ENCODE peak calls at places on chromosomes 13 and 19, in eight cellular contexts. One of them, this sample, is unnamed. For H3K4me1, the result is how much of the 10 kb centered on the place peaks cover.

GRCh38 chr19:40632311-40633036 is 31.3 kb downstream of the LTBP4 start:
- DNase-seq in cardiac muscle cell: no peak
- DNase-seq in OCI-LY7: no peak
- DNase-seq in IMR-90: no peak
- DNase-seq in CD4-positive, CD25-positive, alpha-beta regulatory T cell: no peak
- DNase-seq in aorta: no peak
- DNase-seq in H1: no peak
- DNase-seq in adrenal gland: no peak
- DNase-seq in this sample: no peak

GRCh38 chr19:3849092-3849491 is 19.7 kb downstream of the ZFR2 start:
- DNase-seq in cardiac muscle cell: peak
- DNase-seq in OCI-LY7: peak
- DNase-seq in IMR-90: no peak
- DNase-seq in CD4-positive, CD25-positive, alpha-beta regulatory T cell: no peak
- DNase-seq in aorta: no peak
- DNase-seq in H1: no peak
- DNase-seq in adrenal gland: no peak
- DNase-seq in this sample: no peak

GRCh38 chr13:86710013-86710412 is 910.8 kb upstream of the SLITRK6 start:
- DNase-seq in cardiac muscle cell: no peak
- DNase-seq in OCI-LY7: no peak
- DNase-seq in IMR-90: no peak
- DNase-seq in CD4-positive, CD25-positive, alpha-beta regulatory T cell: no peak
- DNase-seq in aorta: no peak
- DNase-seq in H1: no peak
- DNase-seq in adrenal gland: no peak
- DNase-seq in this sample: no peak

GRCh38 chr19:8174706-8175105 is 25.3 kb upstream of the FBN3 start:
- DNase-seq in cardiac muscle cell: no peak
- DNase-seq in OCI-LY7: no peak
- DNase-seq in IMR-90: peak
- DNase-seq in CD4-positive, CD25-positive, alpha-beta regulatory T cell: no peak
- DNase-seq in aorta: no peak
- DNase-seq in H1: no peak
- DNase-seq in adrenal gland: no peak
- DNase-seq in this sample: no peak

GRCh38 chr19:3508771-3509535 is 2.8 kb downstream of the FZR1 start:
- DNase-seq in cardiac muscle cell: no peak
- DNase-seq in OCI-LY7: no peak
- DNase-seq in IMR-90: peak
- DNase-seq in CD4-positive, CD25-positive, alpha-beta regulatory T cell: no peak
- DNase-seq in aorta: no peak
- DNase-seq in H1: no peak
- DNase-seq in adrenal gland: no peak
- DNase-seq in this sample: no peak

GRCh38 chr19:13152356-13152853 is 2.2 kb downstream of the IER2 start:
- DNase-seq in cardiac muscle cell: no peak
- DNase-seq in OCI-LY7: no peak
- DNase-seq in IMR-90: no peak
- DNase-seq in CD4-positive, CD25-positive, alpha-beta regulatory T cell: no peak
- DNase-seq in aorta: no peak
- DNase-seq in H1: no peak
- DNase-seq in adrenal gland: no peak
- DNase-seq in this sample: no peak

GRCh38 chr19:11538232-11539036 is at the start of gene CNN1:
- DNase-seq in cardiac muscle cell: peak
- DNase-seq in OCI-LY7: no peak
- DNase-seq in IMR-90: peak
- DNase-seq in CD4-positive, CD25-positive, alpha-beta regulatory T cell: no peak
- DNase-seq in aorta: peak
- DNase-seq in H1: peak
- DNase-seq in adrenal gland: peak
- DNase-seq in this sample: no peak

GRCh38 chr13:31807090-31807541 is 67.8 kb downstream of the RXFP2 start:
- DNase-seq in cardiac muscle cell: no peak
- DNase-seq in OCI-LY7: no peak
- DNase-seq in IMR-90: no peak
- DNase-seq in CD4-positive, CD25-positive, alpha-beta regulatory T cell: no peak
- DNase-seq in aorta: no peak
- DNase-seq in H1: no peak
- DNase-seq in adrenal gland: no peak
- DNase-seq in this sample: no peak

GRCh38 chr13:59437902-59438301 is 725.8 kb downstream of the DIAPH3 start:
- DNase-seq in cardiac muscle cell: peak
- DNase-seq in OCI-LY7: no peak
- DNase-seq in IMR-90: peak
- DNase-seq in CD4-positive, CD25-positive, alpha-beta regulatory T cell: no peak
- DNase-seq in aorta: no peak
- DNase-seq in H1: no peak
- DNase-seq in adrenal gland: no peak
- DNase-seq in this sample: no peak

GRCh38 chr13:36029171-36029570 is 102.0 kb downstream of the DCLK1 start:
- DNase-seq in cardiac muscle cell: no peak
- DNase-seq in OCI-LY7: no peak
- DNase-seq in IMR-90: peak
- DNase-seq in CD4-positive, CD25-positive, alpha-beta regulatory T cell: no peak
- DNase-seq in aorta: no peak
- DNase-seq in H1: no peak
- DNase-seq in adrenal gland: no peak
- DNase-seq in this sample: no peak

GRCh38 chr13:62337109-62337880 is 921.6 kb upstream of the PCDH20 start:
- DNase-seq in cardiac muscle cell: no peak
- DNase-seq in OCI-LY7: peak
- DNase-seq in IMR-90: no peak
- DNase-seq in CD4-positive, CD25-positive, alpha-beta regulatory T cell: no peak
- DNase-seq in aorta: no peak
- DNase-seq in H1: no peak
- DNase-seq in adrenal gland: no peak
- DNase-seq in this sample: no peak

GRCh38 chr19:39645800-39646411 is 9.8 kb upstream of the LGALS16 start:
- DNase-seq in cardiac muscle cell: peak
- DNase-seq in OCI-LY7: peak
- DNase-seq in IMR-90: peak
- DNase-seq in CD4-positive, CD25-positive, alpha-beta regulatory T cell: no peak
- DNase-seq in aorta: no peak
- DNase-seq in H1: peak
- DNase-seq in adrenal gland: no peak
- DNase-seq in this sample: no peak

GRCh38 chr13:31174018-31174417 is 12.3 kb upstream of the HSPH1 start:
- DNase-seq in cardiac muscle cell: no peak
- DNase-seq in OCI-LY7: no peak
- DNase-seq in IMR-90: peak
- DNase-seq in CD4-positive, CD25-positive, alpha-beta regulatory T cell: no peak
- DNase-seq in aorta: no peak
- DNase-seq in H1: no peak
- DNase-seq in adrenal gland: no peak
- DNase-seq in this sample: no peak

GRCh38 chr19:41951686-41952172 is 7.4 kb downstream of the RABAC1 start:
- DNase-seq in cardiac muscle cell: peak
- DNase-seq in OCI-LY7: peak
- DNase-seq in IMR-90: peak
- DNase-seq in CD4-positive, CD25-positive, alpha-beta regulatory T cell: peak
- DNase-seq in aorta: peak
- DNase-seq in H1: peak
- DNase-seq in adrenal gland: peak
- DNase-seq in this sample: peak

GRCh38 chr13:23642110-23642509 is 71.9 kb downstream of the TNFRSF19 start:
- DNase-seq in cardiac muscle cell: no peak
- DNase-seq in OCI-LY7: no peak
- DNase-seq in IMR-90: peak
- DNase-seq in CD4-positive, CD25-positive, alpha-beta regulatory T cell: no peak
- DNase-seq in aorta: no peak
- DNase-seq in H1: no peak
- DNase-seq in adrenal gland: no peak
- DNase-seq in this sample: no peak

DNA sequence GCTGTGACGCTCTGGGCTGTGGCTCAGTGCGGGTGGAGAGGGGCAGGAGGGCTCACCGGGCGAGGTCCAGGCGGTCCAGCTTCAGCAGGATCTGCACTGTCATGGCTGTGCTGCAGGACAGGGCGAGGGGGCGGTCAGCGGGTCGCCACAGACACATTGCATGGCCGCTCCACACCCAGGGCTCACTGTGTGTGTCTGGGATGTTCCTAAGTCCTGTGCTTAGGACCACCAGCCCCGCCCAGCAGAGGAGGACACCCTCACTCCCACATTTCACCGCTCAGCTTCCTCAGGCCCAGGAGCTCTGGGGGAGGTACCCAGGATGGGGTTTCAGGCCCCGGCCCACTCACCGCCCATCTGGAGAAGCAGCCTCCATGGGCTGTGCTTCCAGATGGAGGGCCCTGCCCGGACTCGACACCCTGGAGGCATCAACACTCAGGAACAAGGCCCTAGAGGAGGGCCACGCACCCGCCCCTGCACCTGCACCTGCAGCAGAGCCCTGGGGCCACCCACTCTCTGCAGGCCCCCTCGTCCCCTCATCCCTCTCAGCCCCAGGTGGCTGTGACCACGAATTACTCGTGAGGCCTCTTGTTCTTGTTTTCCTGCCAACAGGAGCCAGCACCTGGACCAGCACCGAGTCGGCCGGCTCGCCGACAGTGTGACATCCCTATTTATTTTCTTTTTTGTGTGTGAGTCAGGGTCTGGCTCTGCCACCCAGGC is 9.7 kb upstream of the CERS1 start:
- DNase-seq in cardiac muscle cell: no peak
- DNase-seq in OCI-LY7: no peak
- DNase-seq in IMR-90: no peak
- DNase-seq in CD4-positive, CD25-positive, alpha-beta regulatory T cell: no peak
- DNase-seq in aorta: no peak
- DNase-seq in H1: no peak
- DNase-seq in adrenal gland: no peak
- DNase-seq in this sample: peak
- H3K27ac ChIP-seq in cardiac muscle cell: no peak
- H3K27ac ChIP-seq in OCI-LY7: no peak
- H3K27ac ChIP-seq in IMR-90: no peak
- H3K27ac ChIP-seq in CD4-positive, CD25-positive, alpha-beta regulatory T cell: no peak
- H3K27ac ChIP-seq in aorta: no peak
- H3K27ac ChIP-seq in H1: no peak
- H3K27ac ChIP-seq in adrenal gland: no peak
- H3K27ac ChIP-seq in this sample: no peak

GRCh38 chr19:19033176-19033425 is 216 bp downstream of the SUGP2 start:
- DNase-seq in cardiac muscle cell: no peak
- DNase-seq in OCI-LY7: no peak
- DNase-seq in IMR-90: no peak
- DNase-seq in CD4-positive, CD25-positive, alpha-beta regulatory T cell: no peak
- DNase-seq in aorta: peak
- DNase-seq in H1: no peak
- DNase-seq in adrenal gland: no peak
- DNase-seq in this sample: no peak
- H3K4me1 ChIP-seq in cardiac muscle cell: under half
- H3K4me1 ChIP-seq in OCI-LY7: under half
- H3K4me1 ChIP-seq in IMR-90: under half
- H3K4me1 ChIP-seq in CD4-positive, CD25-positive, alpha-beta regulatory T cell: under half
- H3K4me1 ChIP-seq in aorta: under half
- H3K4me1 ChIP-seq in H1: under half
- H3K4me1 ChIP-seq in adrenal gland: under half
- H3K4me1 ChIP-seq in this sample: under half

GRCh38 chr19:6796278-6796677 is 23.8 kb downstream of the VAV1 start:
- DNase-seq in cardiac muscle cell: no peak
- DNase-seq in OCI-LY7: no peak
- DNase-seq in IMR-90: no peak
- DNase-seq in CD4-positive, CD25-positive, alpha-beta regulatory T cell: no peak
- DNase-seq in aorta: no peak
- DNase-seq in H1: no peak
- DNase-seq in adrenal gland: no peak
- DNase-seq in this sample: no peak

GRCh38 chr19:6791237-6791636 is 18.7 kb downstream of the VAV1 start:
- DNase-seq in cardiac muscle cell: no peak
- DNase-seq in OCI-LY7: no peak
- DNase-seq in IMR-90: no peak
- DNase-seq in CD4-positive, CD25-positive, alpha-beta regulatory T cell: no peak
- DNase-seq in aorta: no peak
- DNase-seq in H1: no peak
- DNase-seq in adrenal gland: no peak
- DNase-seq in this sample: no peak

GRCh38 chr19:6793411-6793810 is 20.9 kb downstream of the VAV1 start:
- DNase-seq in cardiac muscle cell: no peak
- DNase-seq in OCI-LY7: no peak
- DNase-seq in IMR-90: no peak
- DNase-seq in CD4-positive, CD25-positive, alpha-beta regulatory T cell: no peak
- DNase-seq in aorta: no peak
- DNase-seq in H1: no peak
- DNase-seq in adrenal gland: no peak
- DNase-seq in this sample: no peak

GRCh38 chr19:6793973-6794372 is 21.5 kb downstream of the VAV1 start:
- DNase-seq in cardiac muscle cell: no peak
- DNase-seq in OCI-LY7: no peak
- DNase-seq in IMR-90: no peak
- DNase-seq in CD4-positive, CD25-positive, alpha-beta regulatory T cell: no peak
- DNase-seq in aorta: no peak
- DNase-seq in H1: no peak
- DNase-seq in adrenal gland: no peak
- DNase-seq in this sample: no peak

GRCh38 chr19:6794817-6795431 is 22.4 kb downstream of the VAV1 start:
- DNase-seq in cardiac muscle cell: no peak
- DNase-seq in OCI-LY7: no peak
- DNase-seq in IMR-90: no peak
- DNase-seq in CD4-positive, CD25-positive, alpha-beta regulatory T cell: no peak
- DNase-seq in aorta: no peak
- DNase-seq in H1: no peak
- DNase-seq in adrenal gland: no peak
- DNase-seq in this sample: no peak
- H3K4me3 ChIP-seq in cardiac muscle cell: no peak
- H3K4me3 ChIP-seq in OCI-LY7: no peak
- H3K4me3 ChIP-seq in IMR-90: no peak
- H3K4me3 ChIP-seq in CD4-positive, CD25-positive, alpha-beta regulatory T cell: no peak
- H3K4me3 ChIP-seq in aorta: no peak
- H3K4me3 ChIP-seq in H1: no peak
- H3K4me3 ChIP-seq in adrenal gland: no peak
- H3K4me3 ChIP-seq in this sample: no peak

GRCh38 chr13:98371624-98372023 is 194.6 kb upstream of the RNF113B start:
- DNase-seq in cardiac muscle cell: no peak
- DNase-seq in OCI-LY7: no peak
- DNase-seq in IMR-90: no peak
- DNase-seq in CD4-positive, CD25-positive, alpha-beta regulatory T cell: no peak
- DNase-seq in aorta: no peak
- DNase-seq in H1: no peak
- DNase-seq in adrenal gland: no peak
- DNase-seq in this sample: no peak

GRCh38 chr13:98368019-98368418 is 190.9 kb upstream of the RNF113B start:
- DNase-seq in cardiac muscle cell: no peak
- DNase-seq in OCI-LY7: no peak
- DNase-seq in IMR-90: peak
- DNase-seq in CD4-positive, CD25-positive, alpha-beta regulatory T cell: no peak
- DNase-seq in aorta: no peak
- DNase-seq in H1: no peak
- DNase-seq in adrenal gland: no peak
- DNase-seq in this sample: no peak

GRCh38 chr13:98370261-98370660 is 193.2 kb upstream of the RNF113B start:
- DNase-seq in cardiac muscle cell: no peak
- DNase-seq in OCI-LY7: no peak
- DNase-seq in IMR-90: no peak
- DNase-seq in CD4-positive, CD25-positive, alpha-beta regulatory T cell: no peak
- DNase-seq in aorta: no peak
- DNase-seq in H1: peak
- DNase-seq in adrenal gland: no peak
- DNase-seq in this sample: no peak

GRCh38 chr13:98372886-98373285 is 195.8 kb upstream of the RNF113B start:
- DNase-seq in cardiac muscle cell: peak
- DNase-seq in OCI-LY7: no peak
- DNase-seq in IMR-90: peak
- DNase-seq in CD4-positive, CD25-positive, alpha-beta regulatory T cell: no peak
- DNase-seq in aorta: no peak
- DNase-seq in H1: no peak
- DNase-seq in adrenal gland: peak
- DNase-seq in this sample: no peak

GRCh38 chr13:98370806-98371553 is 193.9 kb upstream of the RNF113B start:
- DNase-seq in cardiac muscle cell: peak
- DNase-seq in OCI-LY7: no peak
- DNase-seq in IMR-90: peak
- DNase-seq in CD4-positive, CD25-positive, alpha-beta regulatory T cell: no peak
- DNase-seq in aorta: no peak
- DNase-seq in H1: peak
- DNase-seq in adrenal gland: peak
- DNase-seq in this sample: no peak
- H3K27ac ChIP-seq in cardiac muscle cell: no peak
- H3K27ac ChIP-seq in OCI-LY7: no peak
- H3K27ac ChIP-seq in IMR-90: peak
- H3K27ac ChIP-seq in CD4-positive, CD25-positive, alpha-beta regulatory T cell: no peak
- H3K27ac ChIP-seq in aorta: no peak
- H3K27ac ChIP-seq in H1: no peak
- H3K27ac ChIP-seq in adrenal gland: no peak
- H3K27ac ChIP-seq in this sample: no peak

This sample was measured in upper lobe of right lung.